ENCODE peak calls at places on chromosomes 1 and 21, in five cellular contexts. N, J, T, O and I are unnamed samples.

GRCh38 chr1:214670098-214670497 is 67.1 kb downstream of the CENPF start:
- DNase-seq in N (no peak), O (peak; percentile 67), T (no peak), J (peak; percentile 45), I (no peak)

GRCh38 chr1:54681396-54681795 is 34.3 kb upstream of the TTC4 start:
- DNase-seq in J (peak; percentile 45), O (no peak), N (no peak), T (no peak), I (no peak)

GRCh38 chr1:169042377-169042776 is 64.1 kb upstream of the ATP1B1 start:
- DNase-seq in O (no peak), J (no peak), T (no peak), N (no peak), I (no peak)

GRCh38 chr1:46749921-46750404 is 31.0 kb upstream of the EFCAB14 start:
- DNase-seq in O (no peak), T (no peak), N (no peak), J (no peak), I (no peak)

GRCh38 chr1:7744882-7745281 is 26.2 kb upstream of the VAMP3 start:
- DNase-seq in O (no peak), J (no peak), N (no peak), T (no peak), I (no peak)

GRCh38 chr21:39788383-39788782 is 43.4 kb downstream of the IGSF5 start:
- DNase-seq in T (no peak), J (peak; percentile 75), O (peak; percentile 71), N (peak; percentile 75), I (peak; percentile 66)

GRCh38 chr1:91092503-91092902 is 70.7 kb upstream of the ZNF644 start:
- DNase-seq in O (peak; percentile 63), N (no peak), T (no peak), J (no peak), I (no peak)

GRCh38 chr1:224433041-224433670 is 1.4 kb downstream of the WDR26 start:
- DNase-seq in T (no peak), O (no peak), J (peak; percentile 53), N (peak; percentile 39), I (no peak)

GRCh38 chr1:102970496-102971078 is 137.7 kb downstream of the COL11A1 start:
- DNase-seq in J (peak; percentile 45), N (peak; percentile 9), T (no peak), O (peak; percentile 57), I (peak; percentile 51)

GRCh38 chr1:55203064-55203463 is 12.1 kb downstream of the USP24 start:
- DNase-seq in O (no peak), T (no peak), J (no peak), N (no peak), I (no peak)

GRCh38 chr1:47996406-47997226 is 569 bp downstream of the TRABD2B start:
- DNase-seq in N (no peak), T (no peak), O (no peak), J (peak; percentile 77), I (no peak)

GRCh38 chr1:203159844-203160243 is 15.8 kb downstream of the MYBPH start:
- DNase-seq in T (no peak), J (no peak), O (no peak), N (no peak), I (no peak)

GRCh38 chr21:43306911-43307676 is 119.8 kb downstream of the SIK1 start:
- DNase-seq in J (peak; percentile 56), T (peak; percentile 39), O (peak; percentile 61), N (no peak), I (no peak)

GRCh38 chr21:18832950-18833349 is 429.4 kb upstream of the TMPRSS15 start:
- DNase-seq in J (no peak), N (no peak), T (no peak), O (no peak), I (no peak)

GRCh38 chr1:241310451-241310850 is 46.6 kb downstream of the RGS7 start:
- DNase-seq in O (no peak), N (no peak), J (no peak), T (no peak), I (no peak)

GRCh38 chr1:169148472-169149252 is 42.2 kb downstream of the ATP1B1 start:
- DNase-seq in T (no peak), O (peak; percentile 97), N (no peak), J (no peak), I (no peak)

GRCh38 chr1:231162300-231162969 is 577 bp downstream of the TRIM67 start:
- DNase-seq in T (no peak), J (peak; percentile 78), O (peak; percentile 5), N (peak; percentile 81), I (no peak)

GRCh38 chr1:3735027-3735682 is 17.1 kb upstream of the CCDC27 start:
- DNase-seq in T (no peak), N (no peak), O (no peak), J (no peak), I (no peak)

GRCh38 chr1:235650341-235651169 is 971 bp upstream of the GNG4 start:
- DNase-seq in N (no peak), J (no peak), O (peak; percentile 90), T (no peak), I (no peak)

GRCh38 chr1:85427844-85428243 is 37.1 kb downstream of the DDAH1 start:
- DNase-seq in N (no peak), T (no peak), O (no peak), J (no peak), I (no peak)

GRCh38 chr1:228405200-228405978 is 1.2 kb downstream of the TRIM11 start:
- DNase-seq in T (no peak), N (no peak), J (no peak), O (no peak), I (no peak)
- TF ChIP-seq ZBTB33 in T (no peak), N (no peak), J (no peak), O (no peak), I (no peak)

GRCh38 chr1:151539321-151540020 is 638 bp upstream of the TUFT1 start:
- DNase-seq in J (no peak), O (peak; percentile 83), T (peak; percentile 26), N (peak; percentile 75), I (peak; percentile 95)

GRCh38 chr1:151535326-151536271 is 4.5 kb upstream of the TUFT1 start:
- DNase-seq in J (no peak), O (no peak), N (no peak), T (no peak), I (no peak)

GRCh38 chr1:151536499-151536898 is 3.6 kb upstream of the TUFT1 start:
- DNase-seq in O (no peak), T (no peak), N (no peak), J (no peak), I (no peak)

GRCh38 chr1:151534662-151535278 is 5.3 kb upstream of the TUFT1 start:
- DNase-seq in N (peak; percentile 76), O (peak; percentile 53), T (no peak), J (peak; percentile 81), I (no peak)

DNA sequence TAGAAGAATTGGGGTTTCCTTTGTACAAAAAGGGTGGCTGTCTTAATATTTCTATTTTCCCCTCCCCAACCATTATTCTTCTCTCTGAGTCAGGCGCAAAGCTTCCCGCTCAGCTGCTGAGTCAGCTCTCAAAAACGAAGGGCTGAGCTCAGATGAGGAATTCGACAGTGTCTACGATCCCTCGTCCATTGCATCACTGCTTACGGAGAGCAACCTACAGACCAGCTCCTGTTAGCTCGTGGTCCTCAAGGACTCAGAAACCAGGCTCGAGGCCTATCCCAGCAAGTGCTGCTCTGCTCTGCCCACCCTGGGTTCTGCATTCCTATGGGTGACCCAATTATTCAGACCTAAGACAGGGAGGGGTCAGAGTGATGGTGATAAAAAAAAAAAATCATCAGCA is 3.0 kb upstream of the TUFT1 start:
- DNase-seq in J (no peak), N (no peak), T (no peak), O (no peak), I (no peak)
- TF ChIP-seq ZBTB33 in J (no peak), N (no peak), T (no peak), O (no peak), I (no peak)

DNA sequence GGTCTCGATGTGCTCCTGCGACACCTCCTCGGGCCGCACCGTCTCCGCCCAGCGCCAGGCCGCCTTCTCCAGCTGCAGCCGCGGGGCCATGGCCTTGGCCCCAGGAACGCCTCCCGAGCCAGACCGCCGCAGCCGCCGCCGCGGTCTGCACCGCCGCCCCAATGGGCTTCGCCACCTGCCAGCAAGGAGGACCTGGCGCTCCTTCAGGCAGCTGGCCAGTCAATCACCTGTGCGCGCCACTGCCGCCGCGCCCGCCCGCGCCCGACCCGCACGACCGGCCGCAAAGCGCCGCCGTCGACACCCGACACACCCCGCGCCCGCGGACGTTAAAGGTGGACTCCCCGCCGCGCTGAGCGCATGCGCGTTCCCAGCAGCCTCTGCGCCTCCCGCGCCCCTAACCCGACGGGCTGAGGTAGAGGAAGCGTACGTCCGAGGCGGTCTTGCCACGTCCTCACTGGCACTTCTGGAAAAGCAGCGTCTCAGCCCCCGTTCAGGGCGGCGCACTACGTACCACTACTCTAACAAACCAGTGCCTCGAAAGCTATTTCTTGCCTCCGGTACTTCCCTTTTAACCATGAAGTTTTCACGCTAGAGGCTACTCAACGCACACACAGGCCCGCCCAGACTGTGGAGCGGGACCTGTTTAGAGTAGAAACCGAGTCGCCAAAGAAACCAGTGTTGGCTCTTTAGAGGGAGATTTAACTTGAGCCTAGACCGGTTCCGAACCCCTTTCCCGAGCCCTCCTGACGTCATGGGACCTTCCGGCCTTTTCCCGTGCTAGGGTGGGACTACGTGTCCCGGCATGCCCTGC is at the start of gene USP48:
- DNase-seq in J (peak; percentile 97), O (peak; percentile 92), N (peak; percentile 97), T (peak; percentile 87), I (peak; percentile 92)
- TF ChIP-seq ZBTB33 in J (no peak), O (peak; percentile 46), N (no peak), T (no peak), I (peak; percentile 74)

GRCh38 chr1:227729144-227729880 is 5.8 kb downstream of the JMJD4 start:
- DNase-seq in O (no peak), N (peak; percentile 54), T (no peak), J (peak; percentile 25), I (no peak)

GRCh38 chr1:227728059-227728891 is 6.8 kb downstream of the JMJD4 start:
- DNase-seq in J (peak; percentile 94), T (peak; percentile 24), O (peak; percentile 69), N (peak; percentile 95), I (peak; percentile 57)

GRCh38 chr1:227726924-227727599 is 8.0 kb downstream of the JMJD4 start:
- DNase-seq in N (no peak), O (no peak), T (peak; percentile 30), J (no peak), I (no peak)

GRCh38 chr1:227729881-227730629 is 5.0 kb downstream of the JMJD4 start:
- DNase-seq in J (peak; percentile 78), O (peak; percentile 45), N (peak; percentile 79), T (no peak), I (peak; percentile 27)

DNA sequence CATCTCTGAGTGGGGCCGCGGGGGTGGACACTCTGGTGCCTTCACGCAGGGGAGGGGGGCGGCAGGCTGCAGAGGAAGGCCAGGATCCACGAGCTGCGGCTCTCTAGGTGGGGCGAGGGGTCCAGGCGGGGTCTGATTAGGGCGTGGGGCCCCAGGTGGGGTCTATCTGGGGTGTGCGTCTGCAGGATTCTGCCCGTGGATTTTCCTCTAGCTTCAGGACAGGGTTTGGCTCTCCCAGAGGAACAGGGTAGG is 6.3 kb downstream of the JMJD4 start:
- DNase-seq in N (peak; percentile 32), J (no peak), T (no peak), O (no peak), I (no peak)
- TF ChIP-seq ZBTB33 in N (no peak), J (no peak), T (no peak), O (no peak), I (no peak)